ENCODE peak calls at places on chromosome 12, in five cellular contexts. H is cardiac muscle cell, E is NCI-H187, R is brain microvascular endothelial cell, K is bronchial epithelial cell. V is an unnamed sample.

GRCh38 chr12:111605931-111606625 is 7.0 kb upstream of the ATXN2 start:
- DNase-seq in K (no peak), H (no peak), E (no peak), R (no peak), V (no peak)

GRCh38 chr12:23753627-23754358 is 195.7 kb downstream of the SOX5 start:
- DNase-seq in H (no peak), E (no peak), R (no peak), K (no peak), V (no peak)

GRCh38 chr12:12721251-12721689 is 4.1 kb downstream of the CDKN1B start:
- DNase-seq in R (no peak), K (peak), E (no peak), H (no peak), V (no peak)

GRCh38 chr12:127401005-127401404 is 866.0 kb upstream of the TMEM132C start:
- DNase-seq in H (no peak), R (peak), K (no peak), E (no peak), V (no peak)

GRCh38 chr12:46209165-46209564 is 59.7 kb downstream of the SLC38A1 start:
- DNase-seq in H (no peak), E (no peak), K (no peak), R (no peak), V (no peak)

GRCh38 chr12:70645494-70646317 is 8.5 kb upstream of the PTPRB start:
- DNase-seq in H (peak), E (no peak), R (peak), K (peak), V (no peak)

GRCh38 chr12:92000587-92000986 is 145.1 kb downstream of the BTG1 start:
- DNase-seq in K (no peak), H (no peak), E (no peak), R (no peak), V (no peak)

GRCh38 chr12:104215638-104216297 is at the start of gene TXNRD1:
- DNase-seq in H (peak), K (peak), R (peak), E (no peak), V (peak)

GRCh38 chr12:39235990-39236767 is 206.7 kb downstream of the KIF21A start:
- DNase-seq in H (peak), E (no peak), R (no peak), K (peak), V (no peak)

GRCh38 chr12:89346741-89347324 is 5.5 kb downstream of the DUSP6 start:
- DNase-seq in H (peak), R (peak), K (peak), E (no peak), V (no peak)

GRCh38 chr12:65121049-65121955 is at the start of gene WIF1:
- DNase-seq in E (no peak), R (no peak), H (peak), K (peak), V (peak)

GRCh38 chr12:131831021-131831571 is 2.9 kb downstream of the MMP17 start:
- DNase-seq in K (no peak), E (peak), H (peak), R (no peak), V (no peak)

GRCh38 chr12:39404000-39404399 is 38.9 kb downstream of the KIF21A start:
- DNase-seq in E (no peak), H (no peak), K (peak), R (no peak), V (no peak)

GRCh38 chr12:8784464-8784863 is 38.0 kb upstream of the A2ML1 start:
- DNase-seq in K (no peak), H (no peak), E (no peak), R (no peak), V (no peak)

GRCh38 chr12:68163546-68164210 is 4.1 kb upstream of the IFNG start:
- DNase-seq in R (no peak), H (peak), E (no peak), K (no peak), V (no peak)